ENCODE peak calls at places on chromosomes 11 and 22, in six cellular contexts. L, O, R, V, C and B are unnamed samples.

GRCh38 chr22:27987557-27987956 is 68.5 kb upstream of the PITPNB start:
- DNase-seq in L (no peak), O (peak; percentile 60), R (peak; percentile 29), V (no peak), C (no peak), B (peak; percentile 47)

GRCh38 chr22:24390576-24390975 is 36.8 kb upstream of the ADORA2A start:
- DNase-seq in L (no peak), O (no peak), R (no peak), V (no peak), C (no peak), B (no peak)

GRCh38 chr11:57406337-57406904 is 16.0 kb upstream of the PRG2 start:
- DNase-seq in L (no peak), O (peak; percentile 50), R (peak; percentile 76), V (no peak), C (no peak), B (no peak)

GRCh38 chr11:116500002-116500832 is 272.6 kb downstream of the BUD13 start:
- DNase-seq in L (no peak), O (no peak), R (no peak), V (no peak), C (no peak), B (peak; percentile 68)

GRCh38 chr11:134393638-134394037 is 18.4 kb downstream of the B3GAT1 start:
- DNase-seq in L (peak; percentile 33), O (no peak), R (no peak), V (peak; percentile 20), C (no peak), B (no peak)

GRCh38 chr11:11916981-11917399 is 75.2 kb downstream of the USP47 start:
- DNase-seq in L (no peak), O (peak; percentile 73), R (no peak), V (no peak), C (no peak), B (no peak)

GRCh38 chr22:21074092-21074715 is 28.5 kb downstream of the LRRC74B start:
- DNase-seq in L (no peak), O (peak; percentile 8), R (no peak), V (no peak), C (peak; percentile 69), B (no peak)

GRCh38 chr11:45148276-45148675 is 1.8 kb downstream of the PRDM11 start:
- DNase-seq in L (no peak), O (no peak), R (no peak), V (peak; percentile 14), C (no peak), B (peak; percentile 18)

GRCh38 chr11:28910926-28911325 is 802.7 kb downstream of the METTL15 start:
- DNase-seq in L (no peak), O (no peak), R (no peak), V (no peak), C (no peak), B (no peak)